ENCODE peak calls at places on chromosomes 12 and 14, in seven cellular contexts. One of them, this sample, is unnamed.

GRCh38 chr12:112939761-112940357 is 1.6 kb downstream of the OAS3 start:
- DNase-seq in mesothelial cell of epicardium: no peak
- DNase-seq in HFFc6: no peak
- DNase-seq in lung: no peak
- DNase-seq in AG10803: no peak
- DNase-seq in esophagus muscularis mucosa: no peak
- DNase-seq in astrocyte of the cerebellum: no peak
- DNase-seq in this sample: peak

GRCh38 chr12:7723926-7724325 is 12.7 kb downstream of the DPPA3 start:
- DNase-seq in esophagus muscularis mucosa: no peak
- DNase-seq in mesothelial cell of epicardium: no peak
- DNase-seq in AG10803: no peak
- DNase-seq in HFFc6: no peak
- DNase-seq in lung: no peak
- DNase-seq in astrocyte of the cerebellum: no peak
- DNase-seq in this sample: no peak

GRCh38 chr12:29148958-29149690 is at the start of gene FAR2:
- DNase-seq in mesothelial cell of epicardium: no peak
- DNase-seq in esophagus muscularis mucosa: no peak
- DNase-seq in astrocyte of the cerebellum: no peak
- DNase-seq in lung: peak
- DNase-seq in AG10803: peak
- DNase-seq in HFFc6: no peak
- DNase-seq in this sample: no peak

GRCh38 chr12:38720661-38721060 is 184.7 kb downstream of the CPNE8 start:
- DNase-seq in mesothelial cell of epicardium: no peak
- DNase-seq in astrocyte of the cerebellum: no peak
- DNase-seq in lung: no peak
- DNase-seq in esophagus muscularis mucosa: no peak
- DNase-seq in HFFc6: no peak
- DNase-seq in AG10803: no peak
- DNase-seq in this sample: no peak

GRCh38 chr14:69760810-69761209 is 6.1 kb upstream of the SRSF5 start:
- DNase-seq in esophagus muscularis mucosa: no peak
- DNase-seq in astrocyte of the cerebellum: no peak
- DNase-seq in mesothelial cell of epicardium: no peak
- DNase-seq in lung: no peak
- DNase-seq in HFFc6: no peak
- DNase-seq in AG10803: no peak
- DNase-seq in this sample: no peak

GRCh38 chr12:68227356-68227755 is 1.7 kb upstream of the IL26 start:
- DNase-seq in lung: no peak
- DNase-seq in astrocyte of the cerebellum: no peak
- DNase-seq in AG10803: no peak
- DNase-seq in esophagus muscularis mucosa: no peak
- DNase-seq in HFFc6: no peak
- DNase-seq in mesothelial cell of epicardium: no peak
- DNase-seq in this sample: no peak

GRCh38 chr14:67390135-67390534 is 21.8 kb downstream of the PLEK2 start:
- DNase-seq in esophagus muscularis mucosa: no peak
- DNase-seq in HFFc6: no peak
- DNase-seq in mesothelial cell of epicardium: no peak
- DNase-seq in AG10803: no peak
- DNase-seq in lung: no peak
- DNase-seq in astrocyte of the cerebellum: no peak
- DNase-seq in this sample: no peak

GRCh38 chr14:80110721-80111120 is 100.6 kb downstream of the DIO2 start:
- DNase-seq in esophagus muscularis mucosa: no peak
- DNase-seq in AG10803: no peak
- DNase-seq in astrocyte of the cerebellum: no peak
- DNase-seq in lung: no peak
- DNase-seq in HFFc6: no peak
- DNase-seq in mesothelial cell of epicardium: no peak
- DNase-seq in this sample: no peak

GRCh38 chr12:62866451-62867082 is 68.4 kb downstream of the PPM1H start:
- DNase-seq in esophagus muscularis mucosa: no peak
- DNase-seq in lung: no peak
- DNase-seq in astrocyte of the cerebellum: peak
- DNase-seq in HFFc6: peak
- DNase-seq in AG10803: peak
- DNase-seq in mesothelial cell of epicardium: no peak
- DNase-seq in this sample: no peak

GRCh38 chr12:30047499-30048262 is 263.9 kb upstream of the TMTC1 start:
- DNase-seq in lung: no peak
- DNase-seq in astrocyte of the cerebellum: peak
- DNase-seq in esophagus muscularis mucosa: no peak
- DNase-seq in HFFc6: no peak
- DNase-seq in mesothelial cell of epicardium: no peak
- DNase-seq in AG10803: no peak
- DNase-seq in this sample: no peak

GRCh38 chr12:1289371-1290155 is 298.5 kb downstream of the ERC1 start:
- DNase-seq in mesothelial cell of epicardium: no peak
- DNase-seq in AG10803: no peak
- DNase-seq in HFFc6: no peak
- DNase-seq in astrocyte of the cerebellum: no peak
- DNase-seq in lung: no peak
- DNase-seq in esophagus muscularis mucosa: no peak
- DNase-seq in this sample: no peak

GRCh38 chr12:62799126-62799736 is 135.7 kb downstream of the PPM1H start:
- DNase-seq in HFFc6: peak
- DNase-seq in esophagus muscularis mucosa: no peak
- DNase-seq in AG10803: peak
- DNase-seq in mesothelial cell of epicardium: peak
- DNase-seq in astrocyte of the cerebellum: peak
- DNase-seq in lung: peak
- DNase-seq in this sample: no peak

GRCh38 chr12:100823988-100824387 is 29.4 kb downstream of the ANO4 start:
- DNase-seq in AG10803: peak
- DNase-seq in esophagus muscularis mucosa: no peak
- DNase-seq in mesothelial cell of epicardium: no peak
- DNase-seq in HFFc6: peak
- DNase-seq in astrocyte of the cerebellum: no peak
- DNase-seq in lung: no peak
- DNase-seq in this sample: no peak

GRCh38 chr12:46342562-46343033 is 30.0 kb downstream of the SLC38A2 start:
- DNase-seq in esophagus muscularis mucosa: no peak
- DNase-seq in astrocyte of the cerebellum: no peak
- DNase-seq in mesothelial cell of epicardium: no peak
- DNase-seq in AG10803: peak
- DNase-seq in HFFc6: peak
- DNase-seq in lung: no peak
- DNase-seq in this sample: no peak

GRCh38 chr12:56469007-56469930 is 891 bp downstream of the SPRYD4 start:
- DNase-seq in esophagus muscularis mucosa: no peak
- DNase-seq in mesothelial cell of epicardium: no peak
- DNase-seq in astrocyte of the cerebellum: no peak
- DNase-seq in lung: no peak
- DNase-seq in HFFc6: no peak
- DNase-seq in AG10803: no peak
- DNase-seq in this sample: no peak

GRCh38 chr12:95218164-95218851 is 701 bp downstream of the VEZT start:
- DNase-seq in esophagus muscularis mucosa: no peak
- DNase-seq in mesothelial cell of epicardium: no peak
- DNase-seq in lung: no peak
- DNase-seq in HFFc6: peak
- DNase-seq in astrocyte of the cerebellum: peak
- DNase-seq in AG10803: peak
- DNase-seq in this sample: no peak

GRCh38 chr14:23548351-23549318 is 2.9 kb downstream of the ZFHX2 start:
- DNase-seq in esophagus muscularis mucosa: no peak
- DNase-seq in lung: no peak
- DNase-seq in astrocyte of the cerebellum: no peak
- DNase-seq in HFFc6: peak
- DNase-seq in AG10803: peak
- DNase-seq in mesothelial cell of epicardium: no peak
- DNase-seq in this sample: no peak

GRCh38 chr12:88266851-88267360 is 124.8 kb downstream of the TMTC3 start:
- DNase-seq in mesothelial cell of epicardium: no peak
- DNase-seq in lung: no peak
- DNase-seq in AG10803: peak
- DNase-seq in esophagus muscularis mucosa: no peak
- DNase-seq in HFFc6: no peak
- DNase-seq in astrocyte of the cerebellum: peak
- DNase-seq in this sample: no peak

GRCh38 chr14:72610096-72610830 is 283.6 kb downstream of the DPF3 start:
- DNase-seq in esophagus muscularis mucosa: peak
- DNase-seq in mesothelial cell of epicardium: no peak
- DNase-seq in AG10803: no peak
- DNase-seq in astrocyte of the cerebellum: no peak
- DNase-seq in HFFc6: no peak
- DNase-seq in lung: no peak
- DNase-seq in this sample: no peak

GRCh38 chr14:50532502-50533313 is at the start of gene MAP4K5:
- DNase-seq in AG10803: peak
- DNase-seq in astrocyte of the cerebellum: peak
- DNase-seq in lung: peak
- DNase-seq in HFFc6: peak
- DNase-seq in esophagus muscularis mucosa: peak
- DNase-seq in mesothelial cell of epicardium: peak
- DNase-seq in this sample: peak

DNA sequence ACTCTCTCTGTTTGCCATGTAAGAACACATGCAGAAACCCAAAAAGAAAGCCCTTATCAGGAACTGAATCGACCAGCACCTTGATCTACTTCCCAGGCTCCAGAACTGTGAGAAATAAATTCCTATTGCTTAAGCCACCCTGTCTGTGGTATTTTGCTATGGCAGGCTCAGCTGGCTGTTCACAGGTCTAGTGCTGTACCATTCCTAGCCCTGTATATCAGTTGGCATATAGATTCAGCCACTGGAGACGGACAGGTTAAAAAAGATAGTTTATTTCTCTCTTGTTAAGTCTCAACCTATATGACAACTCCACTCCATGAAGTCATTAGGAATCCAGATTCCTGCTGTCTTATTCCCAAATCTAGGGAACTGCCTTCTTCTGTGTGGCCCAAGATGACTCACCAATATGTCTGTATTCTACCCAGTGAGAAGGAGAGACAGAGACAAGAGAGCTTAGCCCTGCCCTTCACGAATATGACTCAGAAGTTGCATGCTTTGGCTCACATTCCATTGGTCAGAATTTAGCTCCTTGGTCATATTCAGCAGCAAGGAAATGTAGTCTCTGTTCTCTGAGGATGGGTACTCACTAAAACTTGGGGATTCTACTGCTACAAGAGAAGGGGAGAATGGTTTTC is 57.0 kb downstream of the PLEKHG7 start:
- DNase-seq in mesothelial cell of epicardium: no peak
- DNase-seq in HFFc6: peak
- DNase-seq in AG10803: peak
- DNase-seq in lung: no peak
- DNase-seq in astrocyte of the cerebellum: peak
- DNase-seq in esophagus muscularis mucosa: no peak
- DNase-seq in this sample: no peak
- TF ChIP-seq CTCF in mesothelial cell of epicardium: no peak
- TF ChIP-seq CTCF in HFFc6: no peak
- TF ChIP-seq CTCF in AG10803: no peak
- TF ChIP-seq CTCF in lung: no peak
- TF ChIP-seq CTCF in astrocyte of the cerebellum: no peak
- TF ChIP-seq CTCF in esophagus muscularis mucosa: no peak
- TF ChIP-seq CTCF in this sample: no peak

GRCh38 chr14:93975791-93976476 is 436 bp downstream of the ASB2 start:
- DNase-seq in AG10803: no peak
- DNase-seq in esophagus muscularis mucosa: no peak
- DNase-seq in HFFc6: no peak
- DNase-seq in lung: no peak
- DNase-seq in astrocyte of the cerebellum: no peak
- DNase-seq in mesothelial cell of epicardium: no peak
- DNase-seq in this sample: no peak
- TF ChIP-seq CTCF in AG10803: no peak
- TF ChIP-seq CTCF in esophagus muscularis mucosa: no peak
- TF ChIP-seq CTCF in HFFc6: no peak
- TF ChIP-seq CTCF in lung: no peak
- TF ChIP-seq CTCF in astrocyte of the cerebellum: no peak
- TF ChIP-seq CTCF in mesothelial cell of epicardium: no peak
- TF ChIP-seq CTCF in this sample: no peak

GRCh38 chr12:61538951-61539350 is 721.3 kb upstream of the USP15 start:
- DNase-seq in lung: no peak
- DNase-seq in esophagus muscularis mucosa: no peak
- DNase-seq in mesothelial cell of epicardium: no peak
- DNase-seq in AG10803: no peak
- DNase-seq in HFFc6: no peak
- DNase-seq in astrocyte of the cerebellum: no peak
- DNase-seq in this sample: no peak
- TF ChIP-seq CTCF in lung: no peak
- TF ChIP-seq CTCF in esophagus muscularis mucosa: no peak
- TF ChIP-seq CTCF in mesothelial cell of epicardium: no peak
- TF ChIP-seq CTCF in AG10803: no peak
- TF ChIP-seq CTCF in HFFc6: peak
- TF ChIP-seq CTCF in astrocyte of the cerebellum: no peak
- TF ChIP-seq CTCF in this sample: no peak

DNA sequence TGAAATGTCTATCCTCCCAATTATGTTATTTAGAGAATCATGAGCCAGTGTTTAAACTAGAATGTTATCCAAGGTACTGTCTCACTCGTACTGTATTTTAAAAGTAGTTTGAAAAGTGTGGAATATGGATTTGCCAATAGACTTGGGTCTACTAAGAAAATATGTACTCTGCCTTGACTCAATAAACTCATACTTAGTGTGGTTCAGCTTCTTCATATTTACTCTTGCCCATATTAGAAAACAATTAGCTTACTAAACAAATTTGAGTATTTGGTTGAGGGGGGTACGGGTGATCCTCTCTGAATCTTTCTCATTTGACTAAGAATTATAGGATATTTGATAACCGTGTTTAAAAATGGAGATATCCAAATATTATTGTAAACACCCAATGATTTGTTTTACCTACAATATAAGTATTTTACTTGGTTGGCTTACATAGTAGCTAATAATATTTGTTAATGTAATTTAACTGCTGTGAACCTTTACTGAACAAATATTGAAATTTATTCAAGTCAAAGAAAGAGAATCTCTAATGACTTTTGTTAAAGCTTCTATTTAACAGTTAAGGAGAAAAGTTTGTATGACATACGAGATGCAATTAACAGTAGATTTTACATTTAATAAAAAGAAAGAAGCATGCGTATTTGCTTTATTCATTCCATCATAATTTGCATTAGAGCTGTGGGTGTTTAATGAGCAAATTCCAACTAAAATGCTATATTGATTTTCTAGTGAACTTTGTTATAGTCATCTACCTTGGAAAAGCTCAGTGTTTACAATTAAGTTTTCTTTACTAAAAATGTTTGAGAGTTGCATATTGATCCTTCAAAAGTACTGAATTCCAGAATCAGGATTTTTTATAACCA is 81.2 kb downstream of the MIPOL1 start:
- DNase-seq in lung: no peak
- DNase-seq in AG10803: no peak
- DNase-seq in esophagus muscularis mucosa: no peak
- DNase-seq in astrocyte of the cerebellum: no peak
- DNase-seq in mesothelial cell of epicardium: no peak
- DNase-seq in HFFc6: no peak
- DNase-seq in this sample: no peak
- TF ChIP-seq CTCF in lung: no peak
- TF ChIP-seq CTCF in AG10803: no peak
- TF ChIP-seq CTCF in esophagus muscularis mucosa: no peak
- TF ChIP-seq CTCF in astrocyte of the cerebellum: no peak
- TF ChIP-seq CTCF in mesothelial cell of epicardium: no peak
- TF ChIP-seq CTCF in HFFc6: no peak
- TF ChIP-seq CTCF in this sample: no peak